ENCODE peak calls at places on chromosomes 4 and X, in eight cellular contexts. One of them, this sample, is unnamed.

GRCh38 chr4:81594495-81595169 is 122.9 kb upstream of the RASGEF1B start:
- DNase-seq in activated CD4-positive, alpha-beta T cell treated with anti-CD3 and anti-CD28 coated beads for 4 hours: no peak
- DNase-seq in GF-D8: no peak
- DNase-seq in Peyer's patch: no peak
- DNase-seq in stimulated activated CD4-positive, alpha-beta T cell treated with anti-CD3 and anti-CD28 coated beads, Interleukin-2, amount 100 ng/mL, for 24 hours: no peak
- DNase-seq in activated naive CD4-positive, alpha-beta T cell: no peak
- DNase-seq in GM03348: no peak
- DNase-seq in omental fat pad: no peak
- DNase-seq in this sample: no peak

GRCh38 chrX:68647156-68647957 is at the start of gene STARD8:
- DNase-seq in activated CD4-positive, alpha-beta T cell treated with anti-CD3 and anti-CD28 coated beads for 4 hours: no peak
- DNase-seq in GF-D8: no peak
- DNase-seq in Peyer's patch: no peak
- DNase-seq in stimulated activated CD4-positive, alpha-beta T cell treated with anti-CD3 and anti-CD28 coated beads, Interleukin-2, amount 100 ng/mL, for 24 hours: no peak
- DNase-seq in activated naive CD4-positive, alpha-beta T cell: no peak
- DNase-seq in GM03348: peak; percentile 73
- DNase-seq in omental fat pad: no peak
- DNase-seq in this sample: no peak

GRCh38 chrX:118459494-118459893 is 36.1 kb upstream of the DOCK11 start:
- DNase-seq in activated CD4-positive, alpha-beta T cell treated with anti-CD3 and anti-CD28 coated beads for 4 hours: peak; percentile 20
- DNase-seq in GF-D8: peak; percentile 1
- DNase-seq in Peyer's patch: no peak
- DNase-seq in stimulated activated CD4-positive, alpha-beta T cell treated with anti-CD3 and anti-CD28 coated beads, Interleukin-2, amount 100 ng/mL, for 24 hours: no peak
- DNase-seq in activated naive CD4-positive, alpha-beta T cell: no peak
- DNase-seq in GM03348: peak; percentile 50
- DNase-seq in omental fat pad: no peak
- DNase-seq in this sample: no peak

GRCh38 chr4:89497517-89498308 is 190.1 kb upstream of the GPRIN3 start:
- DNase-seq in activated CD4-positive, alpha-beta T cell treated with anti-CD3 and anti-CD28 coated beads for 4 hours: no peak
- DNase-seq in GF-D8: no peak
- DNase-seq in Peyer's patch: no peak
- DNase-seq in stimulated activated CD4-positive, alpha-beta T cell treated with anti-CD3 and anti-CD28 coated beads, Interleukin-2, amount 100 ng/mL, for 24 hours: no peak
- DNase-seq in activated naive CD4-positive, alpha-beta T cell: no peak
- DNase-seq in GM03348: no peak
- DNase-seq in omental fat pad: no peak
- DNase-seq in this sample: no peak

GRCh38 chrX:154431321-154431720 is 2.8 kb downstream of the ATP6AP1 start:
- DNase-seq in activated CD4-positive, alpha-beta T cell treated with anti-CD3 and anti-CD28 coated beads for 4 hours: no peak
- DNase-seq in GF-D8: peak; percentile 31
- DNase-seq in Peyer's patch: no peak
- DNase-seq in stimulated activated CD4-positive, alpha-beta T cell treated with anti-CD3 and anti-CD28 coated beads, Interleukin-2, amount 100 ng/mL, for 24 hours: no peak
- DNase-seq in activated naive CD4-positive, alpha-beta T cell: no peak
- DNase-seq in GM03348: no peak
- DNase-seq in omental fat pad: no peak
- DNase-seq in this sample: no peak

GRCh38 chrX:97446298-97446882 is 562.7 kb downstream of the RPA4 start:
- DNase-seq in activated CD4-positive, alpha-beta T cell treated with anti-CD3 and anti-CD28 coated beads for 4 hours: no peak
- DNase-seq in GF-D8: no peak
- DNase-seq in Peyer's patch: no peak
- DNase-seq in stimulated activated CD4-positive, alpha-beta T cell treated with anti-CD3 and anti-CD28 coated beads, Interleukin-2, amount 100 ng/mL, for 24 hours: no peak
- DNase-seq in activated naive CD4-positive, alpha-beta T cell: no peak
- DNase-seq in GM03348: peak; percentile 3
- DNase-seq in omental fat pad: no peak
- DNase-seq in this sample: no peak

GRCh38 chrX:15838017-15838416 is 16.6 kb downstream of the AP1S2 start:
- DNase-seq in activated CD4-positive, alpha-beta T cell treated with anti-CD3 and anti-CD28 coated beads for 4 hours: no peak
- DNase-seq in GF-D8: no peak
- DNase-seq in Peyer's patch: no peak
- DNase-seq in stimulated activated CD4-positive, alpha-beta T cell treated with anti-CD3 and anti-CD28 coated beads, Interleukin-2, amount 100 ng/mL, for 24 hours: no peak
- DNase-seq in activated naive CD4-positive, alpha-beta T cell: no peak
- DNase-seq in GM03348: no peak
- DNase-seq in omental fat pad: no peak
- DNase-seq in this sample: no peak

GRCh38 chr4:7351014-7351413 is 83.7 kb downstream of the PSAPL1 start:
- DNase-seq in activated CD4-positive, alpha-beta T cell treated with anti-CD3 and anti-CD28 coated beads for 4 hours: no peak
- DNase-seq in GF-D8: no peak
- DNase-seq in Peyer's patch: no peak
- DNase-seq in stimulated activated CD4-positive, alpha-beta T cell treated with anti-CD3 and anti-CD28 coated beads, Interleukin-2, amount 100 ng/mL, for 24 hours: no peak
- DNase-seq in activated naive CD4-positive, alpha-beta T cell: no peak
- DNase-seq in GM03348: no peak
- DNase-seq in omental fat pad: no peak
- DNase-seq in this sample: no peak

GRCh38 chrX:70196961-70197805 is 19.9 kb downstream of the DGAT2L6 start:
- DNase-seq in activated CD4-positive, alpha-beta T cell treated with anti-CD3 and anti-CD28 coated beads for 4 hours: peak; percentile 72
- DNase-seq in GF-D8: no peak
- DNase-seq in Peyer's patch: peak; percentile 54
- DNase-seq in stimulated activated CD4-positive, alpha-beta T cell treated with anti-CD3 and anti-CD28 coated beads, Interleukin-2, amount 100 ng/mL, for 24 hours: peak; percentile 59
- DNase-seq in activated naive CD4-positive, alpha-beta T cell: peak; percentile 1
- DNase-seq in GM03348: peak; percentile 46
- DNase-seq in omental fat pad: peak; percentile 33
- DNase-seq in this sample: peak; percentile 4

GRCh38 chr4:168558587-168558986 is 61.7 kb downstream of the PALLD start:
- DNase-seq in activated CD4-positive, alpha-beta T cell treated with anti-CD3 and anti-CD28 coated beads for 4 hours: no peak
- DNase-seq in GF-D8: no peak
- DNase-seq in Peyer's patch: no peak
- DNase-seq in stimulated activated CD4-positive, alpha-beta T cell treated with anti-CD3 and anti-CD28 coated beads, Interleukin-2, amount 100 ng/mL, for 24 hours: no peak
- DNase-seq in activated naive CD4-positive, alpha-beta T cell: no peak
- DNase-seq in GM03348: peak; percentile 41
- DNase-seq in omental fat pad: no peak
- DNase-seq in this sample: no peak

GRCh38 chr4:74932832-74933561 is at the start of gene PARM1:
- DNase-seq in activated CD4-positive, alpha-beta T cell treated with anti-CD3 and anti-CD28 coated beads for 4 hours: no peak
- DNase-seq in GF-D8: no peak
- DNase-seq in Peyer's patch: peak; percentile 83
- DNase-seq in stimulated activated CD4-positive, alpha-beta T cell treated with anti-CD3 and anti-CD28 coated beads, Interleukin-2, amount 100 ng/mL, for 24 hours: peak; percentile 70
- DNase-seq in activated naive CD4-positive, alpha-beta T cell: no peak
- DNase-seq in GM03348: peak; percentile 87
- DNase-seq in omental fat pad: peak; percentile 69
- DNase-seq in this sample: no peak

GRCh38 chrX:120301960-120302359 is 9.3 kb downstream of the TMEM255A start:
- DNase-seq in activated CD4-positive, alpha-beta T cell treated with anti-CD3 and anti-CD28 coated beads for 4 hours: no peak
- DNase-seq in GF-D8: no peak
- DNase-seq in Peyer's patch: no peak
- DNase-seq in stimulated activated CD4-positive, alpha-beta T cell treated with anti-CD3 and anti-CD28 coated beads, Interleukin-2, amount 100 ng/mL, for 24 hours: no peak
- DNase-seq in activated naive CD4-positive, alpha-beta T cell: no peak
- DNase-seq in GM03348: no peak
- DNase-seq in omental fat pad: no peak
- DNase-seq in this sample: no peak